ENCODE peak calls at places on chromosomes 6 and 20, in six cellular contexts. U is RPMI8226; Z is memory B cell; I is GM23248; O is activated T-cell treated with anti-CD3 and anti-CD28 coated beads, Interleukin-2, amount 50 U/mL, for 72 hours; N is NCI-H2029. V is an unnamed sample.

GRCh38 chr6:39092124-39092523 is 22.9 kb downstream of the SAYSD1 start:
- DNase-seq in U (no peak), Z (no peak), O (no peak), I (no peak), N (no peak), V (no peak)

GRCh38 chr6:79277109-79277508 is 42.6 kb upstream of the HMGN3 start:
- DNase-seq in O (no peak), U (no peak), N (no peak), I (peak), Z (no peak), V (no peak)

GRCh38 chr6:3260772-3261517 is 2.2 kb downstream of the PSMG4 start:
- DNase-seq in I (peak), Z (no peak), U (no peak), N (no peak), O (no peak), V (no peak)

GRCh38 chr6:150395388-150396009 is 26.7 kb downstream of the IYD start:
- DNase-seq in I (peak), O (peak), N (peak), Z (peak), U (peak), V (no peak)

GRCh38 chr6:150751296-150751695 is 114.2 kb upstream of the MTHFD1L start:
- DNase-seq in Z (no peak), I (peak), O (no peak), U (no peak), N (no peak), V (no peak)

GRCh38 chr20:38982291-38982690 is 20.1 kb downstream of the DHX35 start:
- DNase-seq in O (no peak), I (no peak), N (no peak), Z (no peak), U (no peak), V (no peak)

GRCh38 chr6:166464418-166465400 is 82.0 kb upstream of the MPC1 start:
- DNase-seq in N (no peak), Z (no peak), U (no peak), I (no peak), O (no peak), V (no peak)

GRCh38 chr20:3328501-3328900 is 79.0 kb downstream of the DNAAF9 start:
- DNase-seq in Z (no peak), I (no peak), N (no peak), U (no peak), O (no peak), V (no peak)

GRCh38 chr6:88013015-88013414 is 34.6 kb upstream of the SPACA1 start:
- DNase-seq in Z (no peak), N (no peak), I (no peak), U (peak), O (peak), V (no peak)

GRCh38 chr20:39875493-39876110 is 813.4 kb downstream of the MAFB start:
- DNase-seq in N (no peak), Z (no peak), O (no peak), U (no peak), I (no peak), V (no peak)

GRCh38 chr6:67877288-67877687 is 757.8 kb upstream of the ADGRB3 start:
- DNase-seq in N (no peak), U (no peak), Z (no peak), I (no peak), O (no peak), V (no peak)

GRCh38 chr6:140138311-140138994 is 764.0 kb upstream of the CITED2 start:
- DNase-seq in U (no peak), I (no peak), Z (no peak), O (no peak), N (no peak), V (no peak)

GRCh38 chr6:124879992-124880355 is 82.3 kb upstream of the RNF217 start:
- DNase-seq in Z (no peak), N (no peak), U (no peak), O (no peak), I (no peak), V (no peak)

GRCh38 chr6:26104457-26105108 is 17.4 kb downstream of the HFE start:
- DNase-seq in U (no peak), O (peak), I (no peak), N (no peak), Z (no peak), V (no peak)